ENCODE peak calls at places on chromosomes 12 and 14, in nine cellular contexts. One of them, this sample, is unnamed.

GRCh38 chr12:128450810-128451209 is 183.8 kb downstream of the TMEM132C start:
- DNase-seq in esophagus squamous epithelium: no peak
- DNase-seq in left ventricle myocardium inferior: no peak
- DNase-seq in putamen: peak
- DNase-seq in AG08395: no peak
- DNase-seq in lower leg skin: no peak
- DNase-seq in activated T-helper 9 cell treated with anti-CD3 and anti-CD28 coated beads, Interleukin-2, amount 50 U/mL, for 16 hours: no peak
- DNase-seq in G401: peak
- DNase-seq in coronary artery: no peak
- DNase-seq in this sample: no peak

GRCh38 chr14:93991649-93992048 is 5.5 kb upstream of the CCDC197 start:
- DNase-seq in esophagus squamous epithelium: no peak
- DNase-seq in left ventricle myocardium inferior: no peak
- DNase-seq in putamen: no peak
- DNase-seq in AG08395: no peak
- DNase-seq in lower leg skin: no peak
- DNase-seq in activated T-helper 9 cell treated with anti-CD3 and anti-CD28 coated beads, Interleukin-2, amount 50 U/mL, for 16 hours: no peak
- DNase-seq in G401: no peak
- DNase-seq in coronary artery: no peak
- DNase-seq in this sample: no peak

GRCh38 chr14:95185452-95186392 is 28.4 kb upstream of the DICER1 start:
- DNase-seq in esophagus squamous epithelium: no peak
- DNase-seq in left ventricle myocardium inferior: peak
- DNase-seq in putamen: peak
- DNase-seq in AG08395: no peak
- DNase-seq in lower leg skin: peak
- DNase-seq in activated T-helper 9 cell treated with anti-CD3 and anti-CD28 coated beads, Interleukin-2, amount 50 U/mL, for 16 hours: no peak
- DNase-seq in G401: no peak
- DNase-seq in coronary artery: peak
- DNase-seq in this sample: no peak

GRCh38 chr14:93295541-93296220 is 37.2 kb downstream of the BTBD7 start:
- DNase-seq in esophagus squamous epithelium: no peak
- DNase-seq in left ventricle myocardium inferior: no peak
- DNase-seq in putamen: no peak
- DNase-seq in AG08395: no peak
- DNase-seq in lower leg skin: no peak
- DNase-seq in activated T-helper 9 cell treated with anti-CD3 and anti-CD28 coated beads, Interleukin-2, amount 50 U/mL, for 16 hours: no peak
- DNase-seq in G401: no peak
- DNase-seq in coronary artery: no peak
- DNase-seq in this sample: no peak

GRCh38 chr14:99589651-99590530 is 14.1 kb downstream of the CCDC85C start:
- DNase-seq in esophagus squamous epithelium: no peak
- DNase-seq in left ventricle myocardium inferior: no peak
- DNase-seq in putamen: no peak
- DNase-seq in AG08395: no peak
- DNase-seq in lower leg skin: no peak
- DNase-seq in activated T-helper 9 cell treated with anti-CD3 and anti-CD28 coated beads, Interleukin-2, amount 50 U/mL, for 16 hours: no peak
- DNase-seq in G401: peak
- DNase-seq in coronary artery: no peak
- DNase-seq in this sample: no peak

GRCh38 chr12:111638576-111638975 is 39.5 kb upstream of the ATXN2 start:
- DNase-seq in esophagus squamous epithelium: no peak
- DNase-seq in left ventricle myocardium inferior: no peak
- DNase-seq in putamen: no peak
- DNase-seq in AG08395: no peak
- DNase-seq in lower leg skin: no peak
- DNase-seq in activated T-helper 9 cell treated with anti-CD3 and anti-CD28 coated beads, Interleukin-2, amount 50 U/mL, for 16 hours: no peak
- DNase-seq in G401: no peak
- DNase-seq in coronary artery: no peak
- DNase-seq in this sample: no peak

GRCh38 chr14:85533821-85534271 is 3.9 kb downstream of the FLRT2 start:
- DNase-seq in esophagus squamous epithelium: no peak
- DNase-seq in left ventricle myocardium inferior: no peak
- DNase-seq in putamen: peak
- DNase-seq in AG08395: peak
- DNase-seq in lower leg skin: no peak
- DNase-seq in activated T-helper 9 cell treated with anti-CD3 and anti-CD28 coated beads, Interleukin-2, amount 50 U/mL, for 16 hours: no peak
- DNase-seq in G401: no peak
- DNase-seq in coronary artery: no peak
- DNase-seq in this sample: peak

GRCh38 chr12:119693006-119693405 is 25.1 kb downstream of the PRKAB1 start:
- DNase-seq in esophagus squamous epithelium: no peak
- DNase-seq in left ventricle myocardium inferior: no peak
- DNase-seq in putamen: no peak
- DNase-seq in AG08395: peak
- DNase-seq in lower leg skin: no peak
- DNase-seq in activated T-helper 9 cell treated with anti-CD3 and anti-CD28 coated beads, Interleukin-2, amount 50 U/mL, for 16 hours: no peak
- DNase-seq in G401: peak
- DNase-seq in coronary artery: no peak
- DNase-seq in this sample: no peak

GRCh38 chr14:35306114-35306513 is 13.9 kb downstream of the PSMA6 start:
- DNase-seq in esophagus squamous epithelium: no peak
- DNase-seq in left ventricle myocardium inferior: no peak
- DNase-seq in putamen: no peak
- DNase-seq in AG08395: no peak
- DNase-seq in lower leg skin: no peak
- DNase-seq in activated T-helper 9 cell treated with anti-CD3 and anti-CD28 coated beads, Interleukin-2, amount 50 U/mL, for 16 hours: no peak
- DNase-seq in G401: no peak
- DNase-seq in coronary artery: no peak
- DNase-seq in this sample: no peak

GRCh38 chr12:125346361-125346760 is 281.1 kb downstream of the AACS start:
- DNase-seq in esophagus squamous epithelium: no peak
- DNase-seq in left ventricle myocardium inferior: no peak
- DNase-seq in putamen: no peak
- DNase-seq in AG08395: no peak
- DNase-seq in lower leg skin: no peak
- DNase-seq in activated T-helper 9 cell treated with anti-CD3 and anti-CD28 coated beads, Interleukin-2, amount 50 U/mL, for 16 hours: no peak
- DNase-seq in G401: no peak
- DNase-seq in coronary artery: no peak
- DNase-seq in this sample: peak

GRCh38 chr12:132174703-132175490 is 30.6 kb downstream of the NOC4L start:
- DNase-seq in esophagus squamous epithelium: no peak
- DNase-seq in left ventricle myocardium inferior: no peak
- DNase-seq in putamen: no peak
- DNase-seq in AG08395: no peak
- DNase-seq in lower leg skin: no peak
- DNase-seq in activated T-helper 9 cell treated with anti-CD3 and anti-CD28 coated beads, Interleukin-2, amount 50 U/mL, for 16 hours: no peak
- DNase-seq in G401: no peak
- DNase-seq in coronary artery: no peak
- DNase-seq in this sample: no peak

GRCh38 chr12:116642101-116642500 is 82.9 kb downstream of the MAP1LC3B2 start:
- DNase-seq in esophagus squamous epithelium: no peak
- DNase-seq in left ventricle myocardium inferior: no peak
- DNase-seq in putamen: no peak
- DNase-seq in AG08395: peak
- DNase-seq in lower leg skin: no peak
- DNase-seq in activated T-helper 9 cell treated with anti-CD3 and anti-CD28 coated beads, Interleukin-2, amount 50 U/mL, for 16 hours: no peak
- DNase-seq in G401: no peak
- DNase-seq in coronary artery: no peak
- DNase-seq in this sample: no peak

GRCh38 chr12:87074801-87075200 is 818.6 kb upstream of the MGAT4C start:
- DNase-seq in esophagus squamous epithelium: no peak
- DNase-seq in left ventricle myocardium inferior: no peak
- DNase-seq in putamen: no peak
- DNase-seq in AG08395: no peak
- DNase-seq in lower leg skin: no peak
- DNase-seq in activated T-helper 9 cell treated with anti-CD3 and anti-CD28 coated beads, Interleukin-2, amount 50 U/mL, for 16 hours: no peak
- DNase-seq in G401: no peak
- DNase-seq in coronary artery: no peak
- DNase-seq in this sample: no peak

GRCh38 chr12:66661357-66661756 is 17.5 kb downstream of the GRIP1 start:
- DNase-seq in esophagus squamous epithelium: no peak
- DNase-seq in left ventricle myocardium inferior: no peak
- DNase-seq in putamen: no peak
- DNase-seq in AG08395: no peak
- DNase-seq in lower leg skin: no peak
- DNase-seq in activated T-helper 9 cell treated with anti-CD3 and anti-CD28 coated beads, Interleukin-2, amount 50 U/mL, for 16 hours: no peak
- DNase-seq in G401: no peak
- DNase-seq in coronary artery: no peak
- DNase-seq in this sample: no peak

GRCh38 chr12:25051171-25051570 is 102.3 kb upstream of the BCAT1 start:
- DNase-seq in esophagus squamous epithelium: no peak
- DNase-seq in left ventricle myocardium inferior: no peak
- DNase-seq in putamen: no peak
- DNase-seq in AG08395: no peak
- DNase-seq in lower leg skin: no peak
- DNase-seq in activated T-helper 9 cell treated with anti-CD3 and anti-CD28 coated beads, Interleukin-2, amount 50 U/mL, for 16 hours: no peak
- DNase-seq in G401: no peak
- DNase-seq in coronary artery: no peak
- DNase-seq in this sample: no peak

GRCh38 chr14:101464310-101464983 is 96.8 kb upstream of the DIO3 start:
- DNase-seq in esophagus squamous epithelium: no peak
- DNase-seq in left ventricle myocardium inferior: no peak
- DNase-seq in putamen: no peak
- DNase-seq in AG08395: no peak
- DNase-seq in lower leg skin: no peak
- DNase-seq in activated T-helper 9 cell treated with anti-CD3 and anti-CD28 coated beads, Interleukin-2, amount 50 U/mL, for 16 hours: no peak
- DNase-seq in G401: no peak
- DNase-seq in coronary artery: peak
- DNase-seq in this sample: no peak

GRCh38 chr12:57456145-57456700 is 1.1 kb downstream of the INHBE start:
- DNase-seq in esophagus squamous epithelium: no peak
- DNase-seq in left ventricle myocardium inferior: no peak
- DNase-seq in putamen: no peak
- DNase-seq in AG08395: no peak
- DNase-seq in lower leg skin: no peak
- DNase-seq in activated T-helper 9 cell treated with anti-CD3 and anti-CD28 coated beads, Interleukin-2, amount 50 U/mL, for 16 hours: no peak
- DNase-seq in G401: peak
- DNase-seq in coronary artery: no peak
- DNase-seq in this sample: no peak

GRCh38 chr12:96617178-96617577 is 127.8 kb downstream of the CFAP54 start:
- DNase-seq in esophagus squamous epithelium: no peak
- DNase-seq in left ventricle myocardium inferior: no peak
- DNase-seq in putamen: no peak
- DNase-seq in AG08395: no peak
- DNase-seq in lower leg skin: no peak
- DNase-seq in activated T-helper 9 cell treated with anti-CD3 and anti-CD28 coated beads, Interleukin-2, amount 50 U/mL, for 16 hours: no peak
- DNase-seq in G401: no peak
- DNase-seq in coronary artery: no peak
- DNase-seq in this sample: no peak

GRCh38 chr14:99320105-99320572 is 48.1 kb upstream of the BCL11B start:
- DNase-seq in esophagus squamous epithelium: no peak
- DNase-seq in left ventricle myocardium inferior: peak
- DNase-seq in putamen: no peak
- DNase-seq in AG08395: peak
- DNase-seq in lower leg skin: no peak
- DNase-seq in activated T-helper 9 cell treated with anti-CD3 and anti-CD28 coated beads, Interleukin-2, amount 50 U/mL, for 16 hours: peak
- DNase-seq in G401: peak
- DNase-seq in coronary artery: peak
- DNase-seq in this sample: peak

GRCh38 chr12:111057726-111058125 is 137.3 kb upstream of the MYL2 start:
- DNase-seq in esophagus squamous epithelium: no peak
- DNase-seq in left ventricle myocardium inferior: no peak
- DNase-seq in putamen: no peak
- DNase-seq in AG08395: no peak
- DNase-seq in lower leg skin: no peak
- DNase-seq in activated T-helper 9 cell treated with anti-CD3 and anti-CD28 coated beads, Interleukin-2, amount 50 U/mL, for 16 hours: no peak
- DNase-seq in G401: no peak
- DNase-seq in coronary artery: no peak
- DNase-seq in this sample: no peak

GRCh38 chr12:132253698-132254480 is 75.5 kb downstream of the GALNT9 start:
- DNase-seq in esophagus squamous epithelium: no peak
- DNase-seq in left ventricle myocardium inferior: no peak
- DNase-seq in putamen: no peak
- DNase-seq in AG08395: no peak
- DNase-seq in lower leg skin: no peak
- DNase-seq in activated T-helper 9 cell treated with anti-CD3 and anti-CD28 coated beads, Interleukin-2, amount 50 U/mL, for 16 hours: no peak
- DNase-seq in G401: no peak
- DNase-seq in coronary artery: no peak
- DNase-seq in this sample: no peak

This sample was measured in head of caudate nucleus.